ENCODE peak calls at places on chromosomes 12 and 14, in ten cellular contexts. B, F, G, T, S, P, U, O, Z and J are unnamed samples.

GRCh38 chr12:43407816-43408645 is 144.0 kb downstream of the ADAMTS20 start:
- DNase-seq in B (peak; percentile 37), F (no peak), G (no peak), T (no peak), S (no peak), P (peak; percentile 20), U (peak; percentile 68), O (no peak), Z (no peak), J (no peak)

GRCh38 chr12:12684375-12685106 is 11.4 kb downstream of the GPR19 start:
- DNase-seq in B (peak; percentile 32), F (no peak), G (no peak), T (no peak), S (no peak), P (peak; percentile 66), U (peak; percentile 61), O (peak; percentile 78), Z (no peak), J (no peak)

GRCh38 chr14:99125113-99125512 is 146.9 kb downstream of the BCL11B start:
- DNase-seq in B (no peak), F (no peak), G (no peak), T (no peak), S (no peak), P (no peak), U (no peak), O (no peak), Z (no peak), J (no peak)

GRCh38 chr12:126582231-126582630 is 1517.0 kb downstream of the AACS start:
- DNase-seq in B (no peak), F (no peak), G (no peak), T (no peak), S (no peak), P (peak; percentile 18), U (no peak), O (no peak), Z (no peak), J (no peak)

GRCh38 chr14:100890451-100890850 is 13.1 kb downstream of the RTL1 start:
- DNase-seq in B (no peak), F (no peak), G (no peak), T (no peak), S (no peak), P (no peak), U (no peak), O (no peak), Z (no peak), J (no peak)

GRCh38 chr14:36373982-36374673 is 53.7 kb upstream of the MBIP start:
- DNase-seq in B (peak; percentile 94), F (peak; percentile 52), G (peak; percentile 52), T (peak; percentile 36), S (peak; percentile 55), P (peak; percentile 85), U (peak; percentile 88), O (peak; percentile 79), Z (peak; percentile 84), J (peak; percentile 74)

GRCh38 chr14:74579447-74580274 is 32.4 kb downstream of the LTBP2 start:
- DNase-seq in B (peak; percentile 56), F (no peak), G (no peak), T (no peak), S (no peak), P (no peak), U (peak; percentile 72), O (no peak), Z (no peak), J (no peak)

GRCh38 chr12:121522962-121523361 is 57.9 kb downstream of the KDM2B start:
- DNase-seq in B (no peak), F (no peak), G (no peak), T (no peak), S (no peak), P (peak; percentile 32), U (no peak), O (peak; percentile 38), Z (no peak), J (no peak)

GRCh38 chr12:53725824-53726223 is 1.4 kb downstream of the CALCOCO1 start:
- DNase-seq in B (no peak), F (no peak), G (no peak), T (no peak), S (no peak), P (no peak), U (peak; percentile 36), O (no peak), Z (no peak), J (no peak)

GRCh38 chr12:62194616-62195015 is 65.6 kb upstream of the USP15 start:
- DNase-seq in B (no peak), F (no peak), G (no peak), T (no peak), S (no peak), P (no peak), U (peak; percentile 9), O (no peak), Z (no peak), J (no peak)

GRCh38 chr12:55629058-55629841 is 7.4 kb upstream of the OR10P1 start:
- DNase-seq in B (no peak), F (no peak), G (no peak), T (no peak), S (no peak), P (no peak), U (no peak), O (no peak), Z (no peak), J (no peak)

GRCh38 chr14:88452231-88452630 is 66.8 kb downstream of the SPATA7 start:
- DNase-seq in B (no peak), F (no peak), G (no peak), T (no peak), S (no peak), P (no peak), U (no peak), O (no peak), Z (no peak), J (no peak)

GRCh38 chr12:46300906-46301305 is 32.1 kb upstream of the SLC38A1 start:
- DNase-seq in B (peak; percentile 95), F (no peak), G (no peak), T (no peak), S (no peak), P (peak; percentile 78), U (no peak), O (no peak), Z (no peak), J (peak; percentile 28)

GRCh38 chr12:115163710-115164109 is 479.7 kb upstream of the TBX3 start:
- DNase-seq in B (no peak), F (no peak), G (no peak), T (no peak), S (no peak), P (no peak), U (no peak), O (no peak), Z (no peak), J (no peak)

GRCh38 chr14:53108292-53108937 is 44.7 kb downstream of the DDHD1 start:
- DNase-seq in B (no peak), F (no peak), G (no peak), T (no peak), S (no peak), P (peak; percentile 18), U (no peak), O (no peak), Z (no peak), J (no peak)

GRCh38 chr12:106133136-106134087 is 5.3 kb downstream of the NUAK1 start:
- DNase-seq in B (peak; percentile 19), F (no peak), G (no peak), T (no peak), S (no peak), P (no peak), U (no peak), O (no peak), Z (no peak), J (no peak)

GRCh38 chr12:12641650-12642049 is 30.0 kb downstream of the CREBL2 start:
- DNase-seq in B (no peak), F (no peak), G (no peak), T (no peak), S (no peak), P (no peak), U (no peak), O (no peak), Z (no peak), J (no peak)

GRCh38 chr14:89258728-89259273 is 158.2 kb downstream of the FOXN3 start:
- DNase-seq in B (no peak), F (no peak), G (no peak), T (no peak), S (no peak), P (no peak), U (no peak), O (no peak), Z (no peak), J (no peak)

GRCh38 chr12:88063375-88063774 is 34.2 kb upstream of the C12orf50 start:
- DNase-seq in B (no peak), F (no peak), G (no peak), T (no peak), S (no peak), P (no peak), U (no peak), O (no peak), Z (no peak), J (no peak)

GRCh38 chr12:40691913-40692616 is at the start of gene CNTN1:
- DNase-seq in B (peak; percentile 95), F (no peak), G (no peak), T (peak; percentile 59), S (no peak), P (no peak), U (peak; percentile 7), O (peak; percentile 96), Z (peak; percentile 86), J (peak; percentile 58)

GRCh38 chr12:68953536-68953935 is 20.6 kb upstream of the CPM start:
- DNase-seq in B (peak; percentile 48), F (no peak), G (no peak), T (no peak), S (no peak), P (peak; percentile 42), U (no peak), O (no peak), Z (no peak), J (no peak)

GRCh38 chr12:47741340-47741703 is 16.0 kb upstream of the ENDOU start:
- DNase-seq in B (peak; percentile 100), F (peak; percentile 57), G (no peak), T (no peak), S (peak; percentile 46), P (peak; percentile 98), U (peak; percentile 35), O (no peak), Z (peak; percentile 89), J (peak; percentile 24)

GRCh38 chr12:64673490-64674169 is 63.3 kb downstream of the RASSF3 start:
- DNase-seq in B (no peak), F (no peak), G (no peak), T (no peak), S (no peak), P (no peak), U (no peak), O (no peak), Z (no peak), J (no peak)

GRCh38 chr12:27505771-27506170 is 18.2 kb upstream of the PPFIBP1 start:
- DNase-seq in B (no peak), F (no peak), G (no peak), T (no peak), S (no peak), P (peak; percentile 27), U (peak; percentile 31), O (no peak), Z (no peak), J (no peak)

GRCh38 chr12:117845271-117845904 is 123.4 kb downstream of the KSR2 start:
- DNase-seq in B (no peak), F (no peak), G (no peak), T (no peak), S (no peak), P (no peak), U (no peak), O (no peak), Z (no peak), J (no peak)

GRCh38 chr12:51751657-51752056 is 96.9 kb downstream of the FIGNL2 start:
- DNase-seq in B (no peak), F (no peak), G (no peak), T (no peak), S (no peak), P (peak; percentile 62), U (no peak), O (no peak), Z (no peak), J (no peak)

GRCh38 chr14:71383510-71383909 is 476.3 kb downstream of the PCNX1 start:
- DNase-seq in B (no peak), F (no peak), G (no peak), T (no peak), S (no peak), P (no peak), U (no peak), O (no peak), Z (no peak), J (no peak)

GRCh38 chr12:54371328-54372112 is 7.2 kb upstream of the GPR84 start:
- DNase-seq in B (no peak), F (no peak), G (no peak), T (no peak), S (no peak), P (no peak), U (peak; percentile 42), O (no peak), Z (peak; percentile 74), J (no peak)